ENCODE peak calls at places on chromosomes 12 and 14, in four cellular contexts. Q is GM12878, C is HepG2, G is K562. B is an unnamed sample.

GRCh38 chr12:129325566-129325965 is 472.3 kb downstream of the GLT1D1 start:
- DNase-seq in Q (no peak), C (no peak), G (no peak), B (no peak)

GRCh38 chr14:89955022-89955414 is 488 bp upstream of the EFCAB11 start:
- DNase-seq in Q (no peak), C (no peak), G (no peak), B (no peak)

GRCh38 chr14:36619131-36619530 is 36.7 kb upstream of the NKX2-8 start:
- DNase-seq in Q (no peak), C (no peak), G (no peak), B (no peak)

GRCh38 chr12:47602330-47602729 is 103.5 kb downstream of the RPAP3 start:
- DNase-seq in Q (no peak), C (no peak), G (no peak), B (no peak)

GRCh38 chr12:13102481-13103195 is 829 bp downstream of the GSG1 start:
- DNase-seq in Q (no peak), C (no peak), G (no peak), B (no peak)

GRCh38 chr14:99389171-99389826 is 91.4 kb downstream of the SETD3 start:
- DNase-seq in Q (no peak), C (peak), G (peak), B (peak)

GRCh38 chr12:119446459-119446858 is 111.9 kb downstream of the CCDC60 start:
- DNase-seq in Q (no peak), C (no peak), G (no peak), B (no peak)

GRCh38 chr12:43737646-43738045 is 20.9 kb downstream of the PUS7L start:
- DNase-seq in Q (no peak), C (no peak), G (no peak), B (no peak)

GRCh38 chr14:54572316-54572715 is 5.4 kb downstream of the SAMD4A start:
- DNase-seq in Q (no peak), C (peak), G (no peak), B (peak)

GRCh38 chr12:92582466-92582865 is 120.3 kb upstream of the PLEKHG7 start:
- DNase-seq in Q (no peak), C (no peak), G (no peak), B (no peak)

GRCh38 chr14:91872517-91873470 is 5.5 kb upstream of the TC2N start:
- DNase-seq in Q (no peak), C (no peak), G (no peak), B (no peak)

GRCh38 chr12:58500399-58500798 is 419.9 kb downstream of the LRIG3 start:
- DNase-seq in Q (no peak), C (no peak), G (no peak), B (no peak)

GRCh38 chr14:102949062-102949800 is 26.8 kb downstream of the AMN start:
- DNase-seq in Q (no peak), C (no peak), G (no peak), B (no peak)

GRCh38 chr12:104143918-104144317 is 5.9 kb upstream of the NFYB start:
- DNase-seq in Q (no peak), C (no peak), G (no peak), B (no peak)

GRCh38 chr12:79378496-79378895 is 312.3 kb downstream of the PAWR start:
- DNase-seq in Q (no peak), C (no peak), G (no peak), B (no peak)

GRCh38 chr12:16299403-16299802 is 21.9 kb upstream of the SLC15A5 start:
- DNase-seq in Q (no peak), C (no peak), G (no peak), B (no peak)

GRCh38 chr14:52299692-52300278 is 14.3 kb upstream of the PTGER2 start:
- DNase-seq in Q (no peak), C (peak), G (peak), B (peak)

GRCh38 chr14:34372766-34373165 is 89.3 kb downstream of the SPTSSA start:
- DNase-seq in Q (no peak), C (peak), G (no peak), B (no peak)

GRCh38 chr12:101570022-101570421 is 24.7 kb upstream of the MYBPC1 start:
- DNase-seq in Q (no peak), C (peak), G (no peak), B (peak)

GRCh38 chr12:57802607-57803006 is 15.9 kb downstream of the AVIL start:
- DNase-seq in Q (no peak), C (no peak), G (no peak), B (no peak)

GRCh38 chr14:77212097-77212873 is 30.7 kb downstream of the TMEM63C start:
- DNase-seq in Q (no peak), C (no peak), G (no peak), B (no peak)

GRCh38 chr14:59117754-59118153 is 70.7 kb upstream of the DAAM1 start:
- DNase-seq in Q (no peak), C (no peak), G (no peak), B (no peak)

GRCh38 chr12:52086366-52086765 is 6.9 kb downstream of the SMIM41 start:
- DNase-seq in Q (no peak), C (no peak), G (no peak), B (no peak)

GRCh38 chr14:51304956-51305355 is 64.9 kb downstream of the TMX1 start:
- DNase-seq in Q (no peak), C (no peak), G (no peak), B (no peak)

GRCh38 chr12:40946612-40947194 is 241.4 kb upstream of the PDZRN4 start:
- DNase-seq in Q (no peak), C (peak), G (peak), B (peak)

GRCh38 chr12:24698972-24699371 is 249.9 kb downstream of the BCAT1 start:
- DNase-seq in Q (no peak), C (no peak), G (no peak), B (no peak)

GRCh38 chr12:66241061-66242043 is 52.3 kb downstream of the IRAK3 start:
- DNase-seq in Q (no peak), C (no peak), G (no peak), B (no peak)

GRCh38 chr12:100484178-100484886 is 10.7 kb downstream of the NR1H4 start:
- DNase-seq in Q (no peak), C (peak), G (no peak), B (no peak)

GRCh38 chr12:93759512-93760081 is 82.4 kb downstream of the CRADD start:
- DNase-seq in Q (no peak), C (peak), G (no peak), B (no peak)
- TF ChIP-seq TARDBP in Q (no peak), C (no peak), G (no peak), B (no peak)

DNA sequence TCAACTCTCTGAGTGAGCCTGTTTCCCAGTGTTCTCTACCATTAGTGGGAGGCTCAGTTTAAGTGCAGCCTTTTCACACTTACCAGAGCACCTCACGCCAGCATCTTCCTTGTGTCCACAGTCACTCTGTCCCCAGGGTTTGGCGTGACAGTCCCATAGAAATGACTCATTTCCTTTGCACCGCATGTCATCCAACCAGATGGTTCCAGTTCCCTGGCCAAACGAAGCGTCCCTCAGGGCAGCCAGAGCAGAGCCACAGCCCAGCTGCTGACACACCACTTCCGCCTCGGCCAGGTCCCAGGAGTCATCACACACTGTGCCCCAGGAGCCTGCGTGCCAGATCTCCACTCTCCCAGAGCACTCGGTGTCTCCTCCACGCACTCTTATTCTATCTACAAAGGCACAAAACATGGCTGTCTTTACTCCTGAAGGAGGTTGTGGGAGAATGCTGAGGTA is 65.4 kb downstream of the ACSM4 start:
- DNase-seq in Q (peak), C (peak), G (no peak), B (no peak)
- TF ChIP-seq FOXM1 in Q (no peak), C (no peak), G (no peak), B (no peak)

GRCh38 chr12:91367234-91367849 is 184.7 kb upstream of the DCN start:
- DNase-seq in Q (no peak), C (peak), G (peak), B (peak)
- TF ChIP-seq TARDBP in Q (no peak), C (no peak), G (no peak), B (no peak)

DNA sequence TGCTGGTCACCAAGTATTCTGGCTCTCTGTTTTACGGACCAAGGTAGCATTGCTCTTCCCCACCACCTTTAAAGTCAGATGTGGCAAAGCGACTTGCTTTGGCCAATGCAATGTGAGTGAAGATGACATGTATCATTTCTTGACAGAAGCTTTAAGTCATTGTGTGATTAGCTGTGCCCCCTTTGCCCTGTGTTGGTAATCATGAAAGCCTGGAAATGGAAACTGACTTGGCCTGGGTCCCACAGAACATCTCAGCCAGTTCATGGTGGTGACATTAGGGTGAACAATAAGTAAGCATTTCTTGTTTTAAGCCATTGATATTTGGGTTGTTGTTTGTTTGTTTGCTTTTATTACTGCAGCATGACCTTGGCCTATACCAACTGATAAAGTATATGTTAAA is 15.9 kb upstream of the YLPM1 start:
- DNase-seq in Q (no peak), C (no peak), G (no peak), B (no peak)
- TF ChIP-seq FOXM1 in Q (no peak), C (no peak), G (no peak), B (no peak)

DNA sequence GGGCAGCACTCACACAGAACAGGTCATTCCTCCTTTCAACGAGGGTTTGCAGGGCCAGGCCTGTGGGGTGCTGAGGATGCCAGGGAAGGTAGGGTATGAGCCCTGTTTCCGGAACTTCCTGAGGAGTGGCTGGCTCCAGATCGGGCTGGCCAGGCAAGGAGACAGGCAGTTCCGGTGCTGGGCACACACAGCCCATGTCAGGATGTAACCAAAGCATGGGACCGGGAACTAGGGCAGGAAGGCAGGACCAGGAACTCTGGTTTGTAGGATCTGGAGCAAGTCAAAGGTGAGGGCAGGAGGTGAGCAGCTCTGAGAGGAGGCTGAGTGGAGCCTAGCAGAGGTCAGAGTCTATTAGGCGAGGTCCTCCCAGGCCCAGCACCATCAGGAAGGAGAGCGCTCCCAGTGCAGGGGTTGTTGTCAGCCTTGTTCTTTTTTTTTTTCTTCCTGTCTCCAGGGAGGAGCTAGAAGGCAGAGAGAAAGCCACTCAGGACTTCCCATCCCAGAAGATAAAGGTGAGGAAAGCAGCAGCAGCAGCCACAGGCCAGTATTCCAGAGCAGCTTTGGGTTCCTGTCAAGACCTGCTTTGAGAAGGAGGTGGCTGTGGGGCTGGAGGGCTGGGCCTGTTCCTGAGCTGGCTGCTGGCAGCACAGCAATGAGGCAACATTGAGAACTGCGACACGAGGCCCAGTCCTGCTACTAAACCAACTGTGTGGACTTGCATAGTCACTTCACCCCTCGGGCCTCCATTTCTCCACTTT is 49.0 kb upstream of the PTGR2 start:
- DNase-seq in Q (no peak), C (no peak), G (no peak), B (no peak)
- TF ChIP-seq TARDBP in Q (no peak), C (no peak), G (no peak), B (no peak)

GRCh38 chr14:95294834-95295599 is 24.7 kb downstream of the CLMN start:
- DNase-seq in Q (no peak), C (peak), G (no peak), B (no peak)
- TF ChIP-seq FOXM1 in Q (no peak), C (no peak), G (no peak), B (no peak)

GRCh38 chr12:113700943-113701342 is 229.3 kb upstream of the LHX5 start:
- DNase-seq in Q (no peak), C (no peak), G (no peak), B (no peak)
- TF ChIP-seq TARDBP in Q (no peak), C (no peak), G (no peak), B (no peak)

GRCh38 chr14:85414142-85414541 is 115.8 kb upstream of the FLRT2 start:
- DNase-seq in Q (no peak), C (no peak), G (no peak), B (no peak)

GRCh38 chr14:85417396-85417795 is 112.5 kb upstream of the FLRT2 start:
- DNase-seq in Q (no peak), C (no peak), G (no peak), B (no peak)

GRCh38 chr14:85416771-85417170 is 113.2 kb upstream of the FLRT2 start:
- DNase-seq in Q (no peak), C (no peak), G (no peak), B (no peak)

GRCh38 chr14:85412756-85413155 is 117.2 kb upstream of the FLRT2 start:
- DNase-seq in Q (no peak), C (no peak), G (no peak), B (no peak)

DNA sequence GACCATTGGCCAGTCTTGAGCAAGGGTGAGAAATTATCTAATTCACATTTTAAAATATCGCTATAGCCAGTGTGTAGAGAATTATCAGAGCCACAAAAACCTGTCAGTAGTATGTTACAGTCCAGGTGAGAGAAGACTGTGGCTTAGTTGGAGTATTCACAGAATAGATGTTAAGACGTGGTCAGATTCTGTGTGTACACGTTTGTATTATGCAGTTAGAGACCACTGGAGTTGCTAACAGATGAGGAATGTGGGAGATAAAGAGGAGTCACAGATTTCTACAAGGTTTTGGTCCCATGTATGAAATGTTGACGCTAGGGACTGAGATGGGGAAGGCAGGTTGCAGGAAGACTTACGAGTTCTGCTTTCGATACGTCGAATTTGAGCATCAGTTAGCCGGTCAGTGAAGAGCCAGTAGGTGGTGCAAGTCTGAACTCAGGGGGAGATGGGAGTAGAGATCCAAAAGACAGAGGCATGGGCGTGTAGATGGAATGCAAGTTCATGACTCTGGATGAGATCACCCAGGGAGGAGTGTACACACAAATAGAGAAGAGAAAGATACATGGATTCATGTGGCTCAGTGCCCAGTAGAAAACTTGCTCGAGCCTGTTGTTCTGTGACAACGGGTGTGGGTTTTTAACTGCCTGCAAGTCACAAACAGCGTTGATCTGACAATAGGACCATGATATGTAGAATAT is 114.8 kb upstream of the FLRT2 start:
- DNase-seq in Q (no peak), C (peak), G (no peak), B (peak)
- TF ChIP-seq FOXM1 in Q (no peak), C (no peak), G (no peak), B (no peak)

B was measured in HEK293T.